ENCODE peak calls at places on chromosome 20, in seven cellular contexts. Z, H, R, M, A, Q and I are unnamed samples. For H3K9me3, the result is how much of the 10 kb centered on the place peaks cover.

GRCh38 chr20:37494301-37494700 is 26.7 kb upstream of the NNAT start:
- DNase-seq in Z (no peak), H (no peak), R (no peak), M (no peak), A (no peak), Q (no peak), I (no peak)

GRCh38 chr20:10774357-10774943 is 100.7 kb upstream of the JAG1 start:
- DNase-seq in Z (no peak), H (no peak), R (no peak), M (no peak), A (no peak), Q (no peak), I (no peak)

GRCh38 chr20:33851842-33852466 is 40.8 kb downstream of the CHMP4B start:
- DNase-seq in Z (no peak), H (no peak), R (no peak), M (no peak), A (no peak), Q (no peak), I (no peak)

GRCh38 chr20:37193226-37193625 is 13.9 kb upstream of the MROH8 start:
- DNase-seq in Z (no peak), H (no peak), R (no peak), M (no peak), A (no peak), Q (no peak), I (no peak)

GRCh38 chr20:2658414-2659354 is 5.3 kb downstream of the IDH3B start:
- DNase-seq in Z (no peak), H (no peak), R (no peak), M (peak), A (peak), Q (no peak), I (no peak)

GRCh38 chr20:7146552-7147219 is 379.2 kb downstream of the BMP2 start:
- DNase-seq in Z (no peak), H (no peak), R (no peak), M (no peak), A (no peak), Q (no peak), I (no peak)

GRCh38 chr20:36493013-36493800 is 48.1 kb upstream of the MYL9 start:
- DNase-seq in Z (no peak), H (no peak), R (peak), M (peak), A (no peak), Q (no peak), I (peak)

GRCh38 chr20:33262658-33263065 is 20.4 kb upstream of the BPIFB1 start:
- DNase-seq in Z (no peak), H (peak), R (peak), M (no peak), A (peak), Q (peak), I (peak)

GRCh38 chr20:37922016-37922415 is 19.1 kb downstream of the VSTM2L start:
- DNase-seq in Z (peak), H (no peak), R (no peak), M (no peak), A (no peak), Q (no peak), I (no peak)

GRCh38 chr20:17624070-17624469 is 54.2 kb downstream of the DSTN start:
- DNase-seq in Z (no peak), H (no peak), R (peak), M (no peak), A (no peak), Q (no peak), I (no peak)

GRCh38 chr20:2261105-2261504 is 34.7 kb upstream of the TGM3 start:
- DNase-seq in Z (no peak), H (no peak), R (no peak), M (no peak), A (peak), Q (no peak), I (no peak)

GRCh38 chr20:2709205-2709981 is 16.8 kb downstream of the EBF4 start:
- DNase-seq in Z (no peak), H (no peak), R (no peak), M (no peak), A (no peak), Q (no peak), I (no peak)

GRCh38 chr20:13158339-13158738 is 62.7 kb upstream of the ISM1 start:
- DNase-seq in Z (no peak), H (no peak), R (no peak), M (no peak), A (no peak), Q (no peak), I (no peak)

GRCh38 chr20:1005452-1006027 is 3.4 kb upstream of the RSPO4 start:
- DNase-seq in Z (peak), H (peak), R (peak), M (peak), A (peak), Q (peak), I (peak)

GRCh38 chr20:57624124-57624523 is 3.9 kb upstream of the ZBP1 start:
- DNase-seq in Z (no peak), H (no peak), R (no peak), M (no peak), A (no peak), Q (no peak), I (no peak)
- H3K9me3 ChIP-seq in Z (under half), H (under half), R (under half), M (under half), A (under half), Q (under half), I (under half)

DNA sequence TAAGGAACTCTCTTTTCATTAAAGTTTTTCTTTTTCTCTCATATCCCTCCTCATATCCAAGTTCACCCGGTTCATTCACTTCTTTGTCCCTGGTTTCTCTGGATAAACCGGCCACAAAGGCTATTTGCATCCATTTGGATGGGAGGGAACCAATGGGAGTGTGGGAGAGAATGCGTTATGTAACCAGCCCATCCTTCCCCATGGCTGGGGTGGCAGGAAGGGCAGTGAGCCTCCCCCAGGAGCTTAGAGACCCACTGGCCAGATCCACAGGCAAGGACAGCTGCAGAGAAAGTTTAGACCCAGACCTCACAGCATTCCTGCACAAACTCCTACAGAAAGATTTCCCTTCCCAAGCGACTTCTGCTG is 10.7 kb downstream of the CASS4 start:
- DNase-seq in Z (no peak), H (no peak), R (no peak), M (no peak), A (no peak), Q (peak), I (no peak)
- TF ChIP-seq YY1 in Z (no peak), H (no peak), R (no peak), M (no peak), A (no peak), Q (no peak), I (no peak)

GRCh38 chr20:14707865-14708574 is 370.6 kb upstream of the FLRT3 start:
- DNase-seq in Z (no peak), H (no peak), R (no peak), M (no peak), A (no peak), Q (no peak), I (no peak)

GRCh38 chr20:14712302-14712739 is 374.9 kb upstream of the FLRT3 start:
- DNase-seq in Z (no peak), H (no peak), R (no peak), M (no peak), A (no peak), Q (no peak), I (no peak)

GRCh38 chr20:14709439-14709838 is 372.0 kb upstream of the FLRT3 start:
- DNase-seq in Z (no peak), H (no peak), R (no peak), M (no peak), A (no peak), Q (no peak), I (no peak)

GRCh38 chr20:14710941-14711340 is 373.5 kb upstream of the FLRT3 start:
- DNase-seq in Z (no peak), H (no peak), R (no peak), M (no peak), A (no peak), Q (no peak), I (no peak)

GRCh38 chr20:14711681-14712080 is 374.3 kb upstream of the FLRT3 start:
- DNase-seq in Z (no peak), H (no peak), R (no peak), M (no peak), A (no peak), Q (no peak), I (peak)
- H3K4me3 ChIP-seq in Z (no peak), H (no peak), R (no peak), M (no peak), A (no peak), Q (no peak), I (no peak)

GRCh38 chr20:46507760-46508407 is 5.5 kb downstream of the ZNF334 start:
- DNase-seq in Z (no peak), H (no peak), R (no peak), M (no peak), A (no peak), Q (no peak), I (no peak)
- H3K9me3 ChIP-seq in Z (under half), H (under half), R (under half), M (under half), A (under half), Q (under half), I (half or more)

GRCh38 chr20:62464080-62464770 is 11.6 kb downstream of the GATA5 start:
- DNase-seq in Z (no peak), H (no peak), R (no peak), M (no peak), A (no peak), Q (no peak), I (no peak)

GRCh38 chr20:62464990-62465389 is 10.8 kb downstream of the GATA5 start:
- DNase-seq in Z (no peak), H (no peak), R (no peak), M (no peak), A (no peak), Q (no peak), I (no peak)

GRCh38 chr20:62469352-62469751 is 6.4 kb downstream of the GATA5 start:
- DNase-seq in Z (no peak), H (no peak), R (no peak), M (no peak), A (no peak), Q (no peak), I (no peak)

GRCh38 chr20:62466071-62466760 is 9.6 kb downstream of the GATA5 start:
- DNase-seq in Z (no peak), H (no peak), R (no peak), M (no peak), A (no peak), Q (no peak), I (no peak)

DNA sequence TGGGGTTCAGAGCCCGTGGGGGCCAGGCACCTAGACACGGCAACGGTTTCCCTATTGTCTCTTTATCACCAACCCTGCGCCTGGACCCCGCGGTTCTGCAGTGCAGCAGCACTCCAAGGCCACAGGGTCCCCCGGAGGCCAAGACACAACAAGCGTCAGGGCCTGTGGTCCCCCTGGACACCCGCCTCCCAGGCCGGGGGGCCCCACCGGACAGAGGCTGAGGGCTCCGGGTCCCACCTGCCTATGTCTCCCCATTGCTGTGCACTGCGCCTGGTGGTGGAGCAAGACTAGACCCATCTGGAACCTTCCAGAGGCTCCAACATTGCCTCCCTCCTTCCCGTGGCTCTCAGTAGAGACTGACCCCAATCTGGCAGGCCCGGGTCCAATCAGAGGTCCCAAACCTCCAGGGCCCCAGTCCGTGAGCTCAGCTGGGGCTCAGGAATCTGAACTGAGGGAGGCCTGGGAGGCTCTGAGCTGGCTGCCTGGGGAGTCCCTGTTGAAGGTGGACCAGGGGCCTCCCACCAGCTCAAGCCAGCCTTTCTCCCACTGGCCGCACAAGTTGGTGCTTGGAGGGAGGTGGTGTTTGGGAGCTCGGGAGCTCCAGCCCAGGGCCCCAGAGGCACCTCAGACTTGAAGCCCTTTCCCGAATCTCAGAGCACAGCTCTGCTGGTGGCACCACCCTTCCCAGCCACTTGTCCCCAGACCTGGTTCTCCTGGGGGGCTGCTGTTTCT is 8.8 kb downstream of the GATA5 start:
- DNase-seq in Z (no peak), H (no peak), R (no peak), M (no peak), A (no peak), Q (no peak), I (no peak)
- TF ChIP-seq YY1 in Z (no peak), H (no peak), R (no peak), M (no peak), A (no peak), Q (no peak), I (no peak)

GRCh38 chr20:25864326-25864970 is 167.8 kb upstream of the ZNF337 start:
- DNase-seq in Z (no peak), H (no peak), R (no peak), M (no peak), A (no peak), Q (no peak), I (no peak)

GRCh38 chr20:25864986-25865714 is 168.5 kb upstream of the ZNF337 start:
- DNase-seq in Z (no peak), H (no peak), R (no peak), M (no peak), A (no peak), Q (no peak), I (no peak)

GRCh38 chr20:25865715-25866656 is 169.3 kb upstream of the ZNF337 start:
- DNase-seq in Z (no peak), H (peak), R (peak), M (peak), A (peak), Q (peak), I (no peak)

GRCh38 chr20:25863536-25864325 is 167.1 kb upstream of the ZNF337 start:
- DNase-seq in Z (no peak), H (no peak), R (peak), M (no peak), A (peak), Q (no peak), I (no peak)

DNA sequence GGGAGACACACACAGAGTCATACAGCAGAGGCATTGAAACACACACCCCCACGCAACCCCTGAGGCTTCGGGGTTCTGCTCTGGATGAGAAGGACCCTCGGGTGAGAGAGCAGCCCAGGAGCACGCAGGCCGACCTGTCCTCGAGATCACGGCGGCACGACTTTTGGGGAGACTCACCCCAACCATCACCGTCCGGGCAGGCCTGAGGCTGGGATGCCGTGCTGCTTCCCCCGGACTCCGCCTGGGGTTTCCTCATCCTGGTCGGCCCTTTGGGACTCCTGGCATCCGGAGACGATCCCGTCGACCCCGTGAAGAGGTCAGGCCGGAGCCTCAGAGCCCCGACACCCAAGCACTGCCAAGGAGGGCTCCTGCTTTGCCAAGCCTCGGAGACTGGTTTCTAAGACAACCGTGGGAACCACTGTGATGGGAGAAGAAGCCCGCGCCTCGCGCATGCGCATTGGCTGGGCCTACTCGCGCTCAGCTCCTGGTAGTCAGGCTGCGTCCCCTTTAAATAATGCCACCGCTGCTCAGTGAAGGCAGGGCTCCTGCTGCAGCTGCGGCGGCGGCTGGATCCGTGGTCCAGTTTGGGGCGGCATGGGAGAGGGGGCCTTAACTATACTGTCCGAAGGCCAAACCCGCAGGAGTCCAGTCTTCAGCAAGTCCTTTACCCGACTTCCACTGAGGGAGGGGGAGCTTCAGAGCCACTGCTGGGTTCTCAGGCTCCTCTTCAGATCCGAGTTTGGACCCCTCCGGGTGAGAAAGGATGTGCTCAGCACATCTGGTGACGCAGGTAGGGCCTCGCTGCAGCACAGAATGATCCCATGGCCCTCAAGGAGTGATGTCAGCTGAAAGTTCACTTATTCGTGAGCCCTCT is 171.4 kb upstream of the ZNF337 start:
- DNase-seq in Z (no peak), H (no peak), R (peak), M (peak), A (no peak), Q (peak), I (no peak)
- H3K4me3 ChIP-seq in Z (peak), H (no peak), R (peak), M (peak), A (peak), Q (no peak), I (peak)